ENCODE peak calls at places on chromosomes 2 and 18, in six cellular contexts. S is heart left ventricle, P is stomach, U is adrenal gland, F is choroid plexus epithelial cell, G is hepatocyte. X is an unnamed sample.

GRCh38 chr2:144515425-144515693 is 4.6 kb downstream of the ZEB2 start:
- DNase-seq in F (no peak), G (no peak), S (no peak), U (no peak), P (no peak), X (no peak)

GRCh38 chr2:128347701-128348504 is 29.2 kb upstream of the HS6ST1 start:
- DNase-seq in P (peak), U (peak), F (peak), S (peak), G (peak), X (no peak)

GRCh38 chr2:116733699-116734098 is 1080.8 kb upstream of the DDX18 start:
- DNase-seq in U (no peak), F (no peak), S (no peak), G (no peak), P (no peak), X (no peak)

GRCh38 chr2:197072533-197072932 is 146.0 kb upstream of the PGAP1 start:
- DNase-seq in F (no peak), G (no peak), P (no peak), S (no peak), U (no peak), X (no peak)

GRCh38 chr2:54042908-54043620 is 72.3 kb upstream of the PSME4 start:
- DNase-seq in F (no peak), S (peak), P (no peak), G (no peak), U (no peak), X (no peak)

GRCh38 chr2:241272722-241273551 is 42.5 kb downstream of the HDLBP start:
- DNase-seq in F (peak), U (peak), P (peak), S (peak), G (peak), X (peak)

GRCh38 chr2:68726608-68727367 is 7.8 kb upstream of the ARHGAP25 start:
- DNase-seq in F (no peak), S (peak), U (no peak), P (peak), G (no peak), X (no peak)

GRCh38 chr18:9547767-9548166 is 66.6 kb downstream of the PPP4R1 start:
- DNase-seq in G (no peak), P (no peak), S (no peak), U (no peak), F (no peak), X (no peak)

GRCh38 chr18:49460958-49461601 is 635 bp upstream of the DYM start:
- DNase-seq in S (no peak), F (peak), P (no peak), G (no peak), U (no peak), X (no peak)

GRCh38 chr18:74241970-74242369 is 49.8 kb downstream of the CYB5A start:
- DNase-seq in G (no peak), F (no peak), P (no peak), U (no peak), S (no peak), X (no peak)

GRCh38 chr2:107437807-107438206 is 388.9 kb upstream of the RGPD4 start:
- DNase-seq in U (no peak), F (no peak), P (no peak), G (no peak), S (no peak), X (no peak)

GRCh38 chr2:27809761-27810241 is 38.3 kb downstream of the MRPL33 start:
- DNase-seq in G (no peak), P (no peak), F (peak), U (no peak), S (no peak), X (no peak)

GRCh38 chr2:137912358-137912757 is 51.9 kb upstream of the HNMT start:
- DNase-seq in U (no peak), P (no peak), G (no peak), F (no peak), S (no peak), X (no peak)

GRCh38 chr18:76765649-76766048 is 56.7 kb upstream of the ZNF236 start:
- DNase-seq in G (no peak), F (no peak), S (no peak), P (no peak), U (no peak), X (no peak)

GRCh38 chr2:70616168-70616694 is 62.6 kb upstream of the TGFA start:
- DNase-seq in F (no peak), G (peak), U (no peak), S (no peak), P (no peak), X (no peak)

GRCh38 chr2:200695178-200695930 is 109.5 kb downstream of the AOX1 start:
- DNase-seq in F (peak), G (no peak), U (no peak), P (no peak), S (peak), X (no peak)

GRCh38 chr18:73638709-73639108 is 508.9 kb downstream of the FBXO15 start:
- DNase-seq in P (no peak), U (no peak), F (peak), S (no peak), G (no peak), X (no peak)

GRCh38 chr18:35389095-35389618 is 12.0 kb upstream of the ZNF396 start:
- DNase-seq in P (no peak), G (no peak), F (peak), U (no peak), S (no peak), X (no peak)

GRCh38 chr2:15714609-15715008 is 122.9 kb downstream of the DDX1 start:
- DNase-seq in U (no peak), F (no peak), P (no peak), G (no peak), S (no peak), X (no peak)

GRCh38 chr2:28956890-28957289 is 24.2 kb upstream of the TOGARAM2 start:
- DNase-seq in G (no peak), P (no peak), S (no peak), U (no peak), F (peak), X (peak)

GRCh38 chr2:144471316-144472045 is 48.4 kb downstream of the ZEB2 start:
- DNase-seq in P (no peak), G (no peak), U (no peak), S (no peak), F (no peak), X (no peak)

GRCh38 chr2:145323512-145323911 is 803.6 kb upstream of the ZEB2 start:
- DNase-seq in U (no peak), G (no peak), F (peak), S (no peak), P (no peak), X (no peak)

GRCh38 chr2:199703199-199703598 is 147.8 kb downstream of the FTCDNL1 start:
- DNase-seq in U (no peak), G (no peak), P (no peak), S (no peak), F (no peak), X (no peak)

GRCh38 chr2:39368376-39368775 is 68.7 kb downstream of the MAP4K3 start:
- DNase-seq in G (no peak), P (no peak), S (no peak), F (no peak), U (no peak), X (no peak)

GRCh38 chr2:235594041-235594440 is 100.2 kb downstream of the AGAP1 start:
- DNase-seq in G (peak), F (peak), S (no peak), P (no peak), U (no peak), X (no peak)

GRCh38 chr2:120736202-120736954 is 710 bp downstream of the GLI2 start:
- DNase-seq in S (no peak), G (no peak), P (peak), F (no peak), U (peak), X (peak)

GRCh38 chr18:59853380-59853779 is 46.4 kb upstream of the PMAIP1 start:
- DNase-seq in F (no peak), P (no peak), U (no peak), G (no peak), S (no peak), X (no peak)

GRCh38 chr2:149365826-149366583 is 35.6 kb downstream of the LYPD6 start:
- DNase-seq in P (peak), G (peak), U (no peak), F (no peak), S (no peak), X (no peak)

GRCh38 chr18:21402272-21402671 is 160.2 kb downstream of the GREB1L start:
- DNase-seq in G (no peak), P (no peak), F (no peak), S (no peak), U (no peak), X (no peak)

GRCh38 chr2:161163438-161163837 is 3.2 kb downstream of the TANK start:
- DNase-seq in P (no peak), U (no peak), F (no peak), G (no peak), S (no peak), X (no peak)

GRCh38 chr2:96274355-96275056 is 8.5 kb downstream of the CIAO1 start:
- DNase-seq in P (no peak), F (no peak), G (no peak), S (no peak), U (no peak), X (no peak)

GRCh38 chr2:191591025-191591424 is 86.9 kb upstream of the NABP1 start:
- DNase-seq in U (no peak), S (no peak), G (no peak), F (no peak), P (no peak), X (no peak)
- TF ChIP-seq CTCF in U (no peak), S (no peak), G (no peak), F (no peak), P (no peak), X (no peak)

GRCh38 chr2:141911485-141912066 is 219.2 kb downstream of the LRP1B start:
- DNase-seq in G (peak), P (peak), U (peak), S (no peak), F (peak), X (peak)
- TF ChIP-seq CTCF in G (peak), P (no peak), U (no peak), S (peak), F (peak), X (peak)

GRCh38 chr18:64119916-64120315 is 29.0 kb downstream of the LINC00305 start:
- DNase-seq in P (no peak), S (no peak), F (peak), G (no peak), U (no peak), X (no peak)
- TF ChIP-seq CTCF in P (no peak), S (peak), F (peak), G (peak), U (no peak), X (peak)

GRCh38 chr2:43119303-43119702 is 107.1 kb downstream of the ZFP36L2 start:
- DNase-seq in U (no peak), G (no peak), S (no peak), F (no peak), P (no peak), X (no peak)

GRCh38 chr2:43114210-43114609 is 112.2 kb downstream of the ZFP36L2 start:
- DNase-seq in P (no peak), S (no peak), U (no peak), G (no peak), F (peak), X (no peak)

GRCh38 chr2:43117521-43118143 is 108.8 kb downstream of the ZFP36L2 start:
- DNase-seq in U (no peak), F (no peak), P (no peak), S (no peak), G (no peak), X (no peak)

GRCh38 chr2:43115884-43116283 is 110.5 kb downstream of the ZFP36L2 start:
- DNase-seq in P (no peak), F (no peak), G (no peak), U (no peak), S (no peak), X (no peak)

GRCh38 chr2:43116988-43117387 is 109.4 kb downstream of the ZFP36L2 start:
- DNase-seq in S (no peak), G (no peak), U (no peak), F (no peak), P (no peak), X (no peak)
- TF ChIP-seq CTCF in S (no peak), G (no peak), U (no peak), F (no peak), P (no peak), X (no peak)

GRCh38 chr18:43819397-43819796 is 542.1 kb upstream of the SYT4 start:
- DNase-seq in G (no peak), F (no peak), U (no peak), S (no peak), P (no peak), X (no peak)

GRCh38 chr18:43819873-43820272 is 542.6 kb upstream of the SYT4 start:
- DNase-seq in G (no peak), S (no peak), P (no peak), U (no peak), F (no peak), X (no peak)
- TF ChIP-seq CTCF in G (no peak), S (no peak), P (no peak), U (no peak), F (no peak), X (no peak)